ENCODE peak calls at places on chromosomes 1 and 21, in six cellular contexts. One of them, this sample, is unnamed.

GRCh38 chr1:65495137-65495536 is 74.7 kb downstream of the LEPR start:
- DNase-seq in aorta: no peak
- DNase-seq in naive thymus-derived CD4-positive, alpha-beta T cell: no peak
- DNase-seq in keratinocyte: no peak
- DNase-seq in DND-41: no peak
- DNase-seq in fibroblast of pulmonary artery: no peak
- DNase-seq in this sample: no peak

GRCh38 chr1:39082140-39082799 is 56.1 kb downstream of the NDUFS5 start:
- DNase-seq in keratinocyte: no peak
- DNase-seq in aorta: no peak
- DNase-seq in naive thymus-derived CD4-positive, alpha-beta T cell: no peak
- DNase-seq in DND-41: no peak
- DNase-seq in fibroblast of pulmonary artery: no peak
- DNase-seq in this sample: no peak

GRCh38 chr1:231424950-231425805 is 3.1 kb upstream of the EGLN1 start:
- DNase-seq in fibroblast of pulmonary artery: no peak
- DNase-seq in naive thymus-derived CD4-positive, alpha-beta T cell: no peak
- DNase-seq in aorta: no peak
- DNase-seq in DND-41: no peak
- DNase-seq in keratinocyte: no peak
- DNase-seq in this sample: no peak

GRCh38 chr1:8520483-8520966 is 202.6 kb downstream of the SLC45A1 start:
- DNase-seq in aorta: no peak
- DNase-seq in fibroblast of pulmonary artery: no peak
- DNase-seq in naive thymus-derived CD4-positive, alpha-beta T cell: no peak
- DNase-seq in DND-41: no peak
- DNase-seq in keratinocyte: no peak
- DNase-seq in this sample: no peak

GRCh38 chr1:53108646-53109580 is 33.5 kb downstream of the SLC1A7 start:
- DNase-seq in DND-41: no peak
- DNase-seq in fibroblast of pulmonary artery: no peak
- DNase-seq in aorta: no peak
- DNase-seq in naive thymus-derived CD4-positive, alpha-beta T cell: no peak
- DNase-seq in keratinocyte: no peak
- DNase-seq in this sample: no peak

GRCh38 chr21:41187537-41188025 is 19.6 kb downstream of the BACE2 start:
- DNase-seq in naive thymus-derived CD4-positive, alpha-beta T cell: no peak
- DNase-seq in aorta: no peak
- DNase-seq in DND-41: peak
- DNase-seq in fibroblast of pulmonary artery: no peak
- DNase-seq in keratinocyte: no peak
- DNase-seq in this sample: no peak

GRCh38 chr1:77888071-77888428 is 374 bp upstream of the NEXN start:
- DNase-seq in fibroblast of pulmonary artery: peak
- DNase-seq in DND-41: no peak
- DNase-seq in keratinocyte: no peak
- DNase-seq in naive thymus-derived CD4-positive, alpha-beta T cell: no peak
- DNase-seq in aorta: no peak
- DNase-seq in this sample: no peak

GRCh38 chr1:165834881-165835280 is 7.5 kb downstream of the UCK2 start:
- DNase-seq in aorta: no peak
- DNase-seq in DND-41: no peak
- DNase-seq in naive thymus-derived CD4-positive, alpha-beta T cell: no peak
- DNase-seq in keratinocyte: no peak
- DNase-seq in fibroblast of pulmonary artery: no peak
- DNase-seq in this sample: no peak

GRCh38 chr21:33360281-33360680 is 35.5 kb downstream of the IFNAR1 start:
- DNase-seq in fibroblast of pulmonary artery: peak
- DNase-seq in naive thymus-derived CD4-positive, alpha-beta T cell: no peak
- DNase-seq in keratinocyte: no peak
- DNase-seq in aorta: no peak
- DNase-seq in DND-41: no peak
- DNase-seq in this sample: no peak

GRCh38 chr21:29221259-29221744 is 77.4 kb upstream of the BACH1 start:
- DNase-seq in fibroblast of pulmonary artery: peak
- DNase-seq in keratinocyte: no peak
- DNase-seq in DND-41: no peak
- DNase-seq in aorta: no peak
- DNase-seq in naive thymus-derived CD4-positive, alpha-beta T cell: no peak
- DNase-seq in this sample: no peak

GRCh38 chr1:200038987-200039848 is 11.7 kb downstream of the NR5A2 start:
- DNase-seq in keratinocyte: no peak
- DNase-seq in fibroblast of pulmonary artery: no peak
- DNase-seq in naive thymus-derived CD4-positive, alpha-beta T cell: no peak
- DNase-seq in aorta: no peak
- DNase-seq in DND-41: no peak
- DNase-seq in this sample: no peak

GRCh38 chr21:29989634-29990234 is 49.9 kb upstream of the GRIK1 start:
- DNase-seq in naive thymus-derived CD4-positive, alpha-beta T cell: no peak
- DNase-seq in keratinocyte: no peak
- DNase-seq in DND-41: no peak
- DNase-seq in aorta: no peak
- DNase-seq in fibroblast of pulmonary artery: peak
- DNase-seq in this sample: no peak

GRCh38 chr1:105027838-105028471 is 1278.3 kb downstream of the AMY1C start:
- DNase-seq in fibroblast of pulmonary artery: no peak
- DNase-seq in DND-41: no peak
- DNase-seq in naive thymus-derived CD4-positive, alpha-beta T cell: no peak
- DNase-seq in keratinocyte: no peak
- DNase-seq in aorta: no peak
- DNase-seq in this sample: no peak

GRCh38 chr1:111227434-111227833 is at the start of gene CHI3L2:
- DNase-seq in naive thymus-derived CD4-positive, alpha-beta T cell: no peak
- DNase-seq in DND-41: no peak
- DNase-seq in keratinocyte: no peak
- DNase-seq in aorta: no peak
- DNase-seq in fibroblast of pulmonary artery: peak
- DNase-seq in this sample: no peak

GRCh38 chr1:161374373-161374772 is 6.7 kb upstream of the CFAP126 start:
- DNase-seq in keratinocyte: no peak
- DNase-seq in fibroblast of pulmonary artery: peak
- DNase-seq in DND-41: no peak
- DNase-seq in naive thymus-derived CD4-positive, alpha-beta T cell: no peak
- DNase-seq in aorta: no peak
- DNase-seq in this sample: no peak

GRCh38 chr1:8083739-8084484 is 57.8 kb upstream of the ERRFI1 start:
- DNase-seq in keratinocyte: no peak
- DNase-seq in aorta: no peak
- DNase-seq in naive thymus-derived CD4-positive, alpha-beta T cell: no peak
- DNase-seq in DND-41: no peak
- DNase-seq in fibroblast of pulmonary artery: peak
- DNase-seq in this sample: no peak

GRCh38 chr1:31723828-31724359 is 20.1 kb upstream of the COL16A1 start:
- DNase-seq in DND-41: peak
- DNase-seq in naive thymus-derived CD4-positive, alpha-beta T cell: no peak
- DNase-seq in fibroblast of pulmonary artery: peak
- DNase-seq in aorta: peak
- DNase-seq in keratinocyte: peak
- DNase-seq in this sample: no peak

GRCh38 chr1:111732718-111733117 is 6.5 kb downstream of the INKA2 start:
- DNase-seq in keratinocyte: no peak
- DNase-seq in naive thymus-derived CD4-positive, alpha-beta T cell: no peak
- DNase-seq in fibroblast of pulmonary artery: no peak
- DNase-seq in aorta: no peak
- DNase-seq in DND-41: no peak
- DNase-seq in this sample: no peak

GRCh38 chr1:19405761-19406481 is 79.4 kb downstream of the CAPZB start:
- DNase-seq in keratinocyte: no peak
- DNase-seq in aorta: no peak
- DNase-seq in naive thymus-derived CD4-positive, alpha-beta T cell: no peak
- DNase-seq in fibroblast of pulmonary artery: no peak
- DNase-seq in DND-41: peak
- DNase-seq in this sample: no peak

GRCh38 chr1:179867493-179868330 is 9.9 kb downstream of the TOR1AIP2 start:
- DNase-seq in fibroblast of pulmonary artery: peak
- DNase-seq in DND-41: peak
- DNase-seq in aorta: no peak
- DNase-seq in keratinocyte: no peak
- DNase-seq in naive thymus-derived CD4-positive, alpha-beta T cell: peak
- DNase-seq in this sample: peak

GRCh38 chr1:187971851-187972250 is 1143.1 kb downstream of the PLA2G4A start:
- DNase-seq in naive thymus-derived CD4-positive, alpha-beta T cell: no peak
- DNase-seq in DND-41: no peak
- DNase-seq in aorta: no peak
- DNase-seq in fibroblast of pulmonary artery: no peak
- DNase-seq in keratinocyte: no peak
- DNase-seq in this sample: no peak

GRCh38 chr1:8127201-8127641 is 101.1 kb upstream of the ERRFI1 start:
- DNase-seq in naive thymus-derived CD4-positive, alpha-beta T cell: no peak
- DNase-seq in aorta: no peak
- DNase-seq in keratinocyte: no peak
- DNase-seq in fibroblast of pulmonary artery: peak
- DNase-seq in DND-41: no peak
- DNase-seq in this sample: no peak

GRCh38 chr1:221718391-221719277 is 23.3 kb downstream of the DUSP10 start:
- DNase-seq in keratinocyte: no peak
- DNase-seq in naive thymus-derived CD4-positive, alpha-beta T cell: no peak
- DNase-seq in DND-41: no peak
- DNase-seq in aorta: no peak
- DNase-seq in fibroblast of pulmonary artery: peak
- DNase-seq in this sample: no peak

GRCh38 chr21:32349333-32349944 is 43.4 kb downstream of the URB1 start:
- DNase-seq in fibroblast of pulmonary artery: no peak
- DNase-seq in DND-41: no peak
- DNase-seq in naive thymus-derived CD4-positive, alpha-beta T cell: no peak
- DNase-seq in aorta: no peak
- DNase-seq in keratinocyte: no peak
- DNase-seq in this sample: no peak

GRCh38 chr21:32346951-32347350 is 45.9 kb downstream of the URB1 start:
- DNase-seq in naive thymus-derived CD4-positive, alpha-beta T cell: no peak
- DNase-seq in keratinocyte: no peak
- DNase-seq in aorta: no peak
- DNase-seq in DND-41: no peak
- DNase-seq in fibroblast of pulmonary artery: no peak
- DNase-seq in this sample: no peak

GRCh38 chr21:32347351-32347750 is 45.5 kb downstream of the URB1 start:
- DNase-seq in DND-41: no peak
- DNase-seq in fibroblast of pulmonary artery: no peak
- DNase-seq in keratinocyte: no peak
- DNase-seq in naive thymus-derived CD4-positive, alpha-beta T cell: no peak
- DNase-seq in aorta: no peak
- DNase-seq in this sample: no peak

GRCh38 chr21:32348604-32349332 is 44.0 kb downstream of the URB1 start:
- DNase-seq in keratinocyte: no peak
- DNase-seq in fibroblast of pulmonary artery: no peak
- DNase-seq in naive thymus-derived CD4-positive, alpha-beta T cell: no peak
- DNase-seq in DND-41: no peak
- DNase-seq in aorta: no peak
- DNase-seq in this sample: no peak

GRCh38 chr21:32347887-32348450 is 44.8 kb downstream of the URB1 start:
- DNase-seq in keratinocyte: no peak
- DNase-seq in aorta: no peak
- DNase-seq in fibroblast of pulmonary artery: no peak
- DNase-seq in DND-41: no peak
- DNase-seq in naive thymus-derived CD4-positive, alpha-beta T cell: no peak
- DNase-seq in this sample: no peak
- H3K4me3 ChIP-seq in keratinocyte: no peak
- H3K4me3 ChIP-seq in aorta: no peak
- H3K4me3 ChIP-seq in fibroblast of pulmonary artery: no peak
- H3K4me3 ChIP-seq in DND-41: no peak
- H3K4me3 ChIP-seq in naive thymus-derived CD4-positive, alpha-beta T cell: no peak
- H3K4me3 ChIP-seq in this sample: no peak

GRCh38 chr1:206909883-206910318 is 11.8 kb downstream of the FCMR start:
- DNase-seq in aorta: no peak
- DNase-seq in keratinocyte: no peak
- DNase-seq in fibroblast of pulmonary artery: no peak
- DNase-seq in DND-41: no peak
- DNase-seq in naive thymus-derived CD4-positive, alpha-beta T cell: no peak
- DNase-seq in this sample: no peak
- H3K4me3 ChIP-seq in aorta: no peak
- H3K4me3 ChIP-seq in keratinocyte: peak
- H3K4me3 ChIP-seq in fibroblast of pulmonary artery: peak
- H3K4me3 ChIP-seq in DND-41: no peak
- H3K4me3 ChIP-seq in naive thymus-derived CD4-positive, alpha-beta T cell: peak
- H3K4me3 ChIP-seq in this sample: peak

GRCh38 chr1:233710507-233710906 is 96.6 kb downstream of the KCNK1 start:
- DNase-seq in naive thymus-derived CD4-positive, alpha-beta T cell: no peak
- DNase-seq in keratinocyte: no peak
- DNase-seq in DND-41: no peak
- DNase-seq in aorta: no peak
- DNase-seq in fibroblast of pulmonary artery: no peak
- DNase-seq in this sample: no peak

GRCh38 chr1:233710031-233710430 is 96.1 kb downstream of the KCNK1 start:
- DNase-seq in fibroblast of pulmonary artery: no peak
- DNase-seq in DND-41: no peak
- DNase-seq in naive thymus-derived CD4-positive, alpha-beta T cell: no peak
- DNase-seq in keratinocyte: no peak
- DNase-seq in aorta: no peak
- DNase-seq in this sample: no peak

GRCh38 chr1:233707906-233708292 is 94.0 kb downstream of the KCNK1 start:
- DNase-seq in keratinocyte: no peak
- DNase-seq in aorta: no peak
- DNase-seq in fibroblast of pulmonary artery: no peak
- DNase-seq in naive thymus-derived CD4-positive, alpha-beta T cell: no peak
- DNase-seq in DND-41: no peak
- DNase-seq in this sample: no peak

GRCh38 chr1:233707153-233707905 is 93.4 kb downstream of the KCNK1 start:
- DNase-seq in fibroblast of pulmonary artery: peak
- DNase-seq in aorta: no peak
- DNase-seq in naive thymus-derived CD4-positive, alpha-beta T cell: no peak
- DNase-seq in DND-41: no peak
- DNase-seq in keratinocyte: peak
- DNase-seq in this sample: no peak

GRCh38 chr1:233708416-233708815 is 94.5 kb downstream of the KCNK1 start:
- DNase-seq in naive thymus-derived CD4-positive, alpha-beta T cell: no peak
- DNase-seq in DND-41: no peak
- DNase-seq in fibroblast of pulmonary artery: no peak
- DNase-seq in aorta: no peak
- DNase-seq in keratinocyte: no peak
- DNase-seq in this sample: no peak
- H3K4me3 ChIP-seq in naive thymus-derived CD4-positive, alpha-beta T cell: no peak
- H3K4me3 ChIP-seq in DND-41: no peak
- H3K4me3 ChIP-seq in fibroblast of pulmonary artery: no peak
- H3K4me3 ChIP-seq in aorta: no peak
- H3K4me3 ChIP-seq in keratinocyte: no peak
- H3K4me3 ChIP-seq in this sample: no peak

DNA sequence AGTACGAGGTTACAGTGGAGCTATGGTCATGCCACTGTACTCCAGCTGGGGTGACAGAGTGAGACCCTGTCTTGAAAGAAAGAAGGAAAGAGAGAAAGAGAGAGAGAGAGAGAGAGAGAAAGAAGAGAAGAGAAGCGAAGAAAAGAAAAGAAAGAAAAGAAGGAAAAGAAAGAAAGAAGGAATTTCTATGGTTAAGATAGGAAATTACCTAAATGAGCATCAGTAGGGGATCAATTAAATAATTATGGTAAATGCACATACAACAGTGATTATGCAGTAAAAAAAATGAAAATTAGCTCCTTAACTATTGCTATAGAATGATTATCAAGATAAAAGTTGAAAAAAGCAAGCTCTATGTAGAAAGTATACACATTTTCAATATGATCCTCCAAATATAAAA is 59.8 kb downstream of the COLGALT2 start:
- DNase-seq in fibroblast of pulmonary artery: no peak
- DNase-seq in DND-41: no peak
- DNase-seq in keratinocyte: no peak
- DNase-seq in aorta: no peak
- DNase-seq in naive thymus-derived CD4-positive, alpha-beta T cell: no peak
- DNase-seq in this sample: no peak
- H3K4me3 ChIP-seq in fibroblast of pulmonary artery: no peak
- H3K4me3 ChIP-seq in DND-41: no peak
- H3K4me3 ChIP-seq in keratinocyte: no peak
- H3K4me3 ChIP-seq in aorta: no peak
- H3K4me3 ChIP-seq in naive thymus-derived CD4-positive, alpha-beta T cell: no peak
- H3K4me3 ChIP-seq in this sample: no peak